ENCODE peak calls at places on chromosomes 1 and 21, in four cellular contexts. One of them, this sample, is unnamed.

GRCh38 chr1:54404939-54405880 is 984 bp downstream of the SSBP3 start:
- DNase-seq in thoracic aorta: no peak
- DNase-seq in right cardiac atrium: peak
- DNase-seq in cardiac muscle cell: peak
- DNase-seq in this sample: peak

GRCh38 chr21:32813265-32813903 is 41.8 kb upstream of the PAXBP1 start:
- DNase-seq in thoracic aorta: no peak
- DNase-seq in right cardiac atrium: peak
- DNase-seq in cardiac muscle cell: peak
- DNase-seq in this sample: no peak

GRCh38 chr1:7683521-7683920 is 87.6 kb upstream of the VAMP3 start:
- DNase-seq in thoracic aorta: no peak
- DNase-seq in cardiac muscle cell: no peak
- DNase-seq in right cardiac atrium: peak
- DNase-seq in this sample: no peak

GRCh38 chr1:201020040-201020591 is 3.4 kb downstream of the KIF21B start:
- DNase-seq in cardiac muscle cell: no peak
- DNase-seq in right cardiac atrium: peak
- DNase-seq in thoracic aorta: no peak
- DNase-seq in this sample: no peak

GRCh38 chr21:35627462-35627861 is 432.9 kb downstream of the SETD4 start:
- DNase-seq in right cardiac atrium: no peak
- DNase-seq in thoracic aorta: no peak
- DNase-seq in cardiac muscle cell: no peak
- DNase-seq in this sample: no peak

GRCh38 chr1:35708179-35708891 is 10.3 kb downstream of the C1orf216 start:
- DNase-seq in right cardiac atrium: no peak
- DNase-seq in cardiac muscle cell: no peak
- DNase-seq in thoracic aorta: no peak
- DNase-seq in this sample: peak

GRCh38 chr1:119227446-119227845 is 87.0 kb upstream of the WARS2 start:
- DNase-seq in thoracic aorta: no peak
- DNase-seq in cardiac muscle cell: peak
- DNase-seq in right cardiac atrium: no peak
- DNase-seq in this sample: no peak

GRCh38 chr1:167057297-167057688 is 32.9 kb downstream of the GPA33 start:
- DNase-seq in right cardiac atrium: no peak
- DNase-seq in thoracic aorta: no peak
- DNase-seq in cardiac muscle cell: peak
- DNase-seq in this sample: no peak

GRCh38 chr1:117653732-117654484 is 48.1 kb downstream of the TENT5C start:
- DNase-seq in thoracic aorta: no peak
- DNase-seq in cardiac muscle cell: no peak
- DNase-seq in right cardiac atrium: no peak
- DNase-seq in this sample: no peak

GRCh38 chr1:3942416-3943122 is 42.5 kb upstream of the C1orf174 start:
- DNase-seq in right cardiac atrium: no peak
- DNase-seq in cardiac muscle cell: no peak
- DNase-seq in thoracic aorta: no peak
- DNase-seq in this sample: no peak

GRCh38 chr1:77687519-77687906 is 5.1 kb upstream of the ZZZ3 start:
- DNase-seq in thoracic aorta: no peak
- DNase-seq in right cardiac atrium: peak
- DNase-seq in cardiac muscle cell: peak
- DNase-seq in this sample: no peak

GRCh38 chr1:77683836-77684148 is 1.3 kb upstream of the ZZZ3 start:
- DNase-seq in cardiac muscle cell: no peak
- DNase-seq in right cardiac atrium: peak
- DNase-seq in thoracic aorta: no peak
- DNase-seq in this sample: no peak

GRCh38 chr1:77683142-77683835 is 831 bp upstream of the ZZZ3 start:
- DNase-seq in thoracic aorta: peak
- DNase-seq in right cardiac atrium: peak
- DNase-seq in cardiac muscle cell: peak
- DNase-seq in this sample: peak

GRCh38 chr1:77688939-77689338 is 6.5 kb upstream of the ZZZ3 start:
- DNase-seq in cardiac muscle cell: no peak
- DNase-seq in thoracic aorta: no peak
- DNase-seq in right cardiac atrium: no peak
- DNase-seq in this sample: no peak

DNA sequence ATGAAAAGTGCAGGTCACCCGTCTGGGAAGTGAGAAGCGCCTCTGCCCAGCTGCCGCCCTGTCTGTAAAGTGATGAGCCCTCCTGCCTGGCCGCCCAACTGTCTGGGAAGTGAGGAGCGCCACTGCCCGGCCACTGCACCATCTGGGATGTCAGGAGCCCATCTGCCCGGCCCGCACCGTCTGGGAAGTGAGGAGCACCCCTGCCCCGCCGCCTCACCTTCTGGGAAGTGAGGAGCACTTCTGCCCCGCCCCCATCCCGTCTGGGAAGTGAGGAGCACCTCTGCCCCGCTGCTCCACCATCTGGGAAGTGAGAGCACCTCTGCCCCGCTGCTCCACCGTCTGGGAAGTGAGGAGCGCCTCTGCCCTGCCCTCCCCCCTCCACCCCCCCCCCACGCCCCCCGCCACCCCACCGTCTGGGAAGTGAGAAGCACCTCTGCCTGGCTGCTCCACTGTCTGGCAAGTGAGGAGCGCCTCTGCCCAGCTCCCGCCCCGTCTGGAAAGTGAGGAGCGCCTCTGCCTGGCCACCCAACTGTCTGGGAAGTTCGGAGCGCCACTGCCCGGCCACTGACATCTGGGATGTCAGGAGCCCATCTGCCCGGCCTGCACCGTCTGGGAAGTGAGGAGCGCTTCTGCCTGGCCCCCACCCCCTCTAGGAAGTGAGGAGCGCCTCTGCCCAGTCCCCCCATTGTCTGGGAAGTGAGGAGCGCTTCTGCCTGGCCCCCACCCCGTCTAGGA is 4.5 kb upstream of the ZZZ3 start:
- DNase-seq in right cardiac atrium: peak
- DNase-seq in cardiac muscle cell: no peak
- DNase-seq in thoracic aorta: no peak
- DNase-seq in this sample: no peak
- H3K4me3 ChIP-seq in right cardiac atrium: no peak
- H3K4me3 ChIP-seq in cardiac muscle cell: no peak
- H3K4me3 ChIP-seq in thoracic aorta: peak
- H3K4me3 ChIP-seq in this sample: no peak

GRCh38 chr1:41379741-41380130 is 18.5 kb downstream of the FOXO6 start:
- DNase-seq in thoracic aorta: no peak
- DNase-seq in cardiac muscle cell: no peak
- DNase-seq in right cardiac atrium: no peak
- DNase-seq in this sample: no peak

GRCh38 chr1:41381691-41382530 is 20.7 kb downstream of the FOXO6 start:
- DNase-seq in right cardiac atrium: peak
- DNase-seq in cardiac muscle cell: peak
- DNase-seq in thoracic aorta: no peak
- DNase-seq in this sample: peak

GRCh38 chr1:41380195-41380594 is 19.0 kb downstream of the FOXO6 start:
- DNase-seq in thoracic aorta: no peak
- DNase-seq in right cardiac atrium: no peak
- DNase-seq in cardiac muscle cell: no peak
- DNase-seq in this sample: no peak

GRCh38 chr1:41382531-41383090 is 21.4 kb downstream of the FOXO6 start:
- DNase-seq in thoracic aorta: no peak
- DNase-seq in right cardiac atrium: peak
- DNase-seq in cardiac muscle cell: no peak
- DNase-seq in this sample: no peak

DNA sequence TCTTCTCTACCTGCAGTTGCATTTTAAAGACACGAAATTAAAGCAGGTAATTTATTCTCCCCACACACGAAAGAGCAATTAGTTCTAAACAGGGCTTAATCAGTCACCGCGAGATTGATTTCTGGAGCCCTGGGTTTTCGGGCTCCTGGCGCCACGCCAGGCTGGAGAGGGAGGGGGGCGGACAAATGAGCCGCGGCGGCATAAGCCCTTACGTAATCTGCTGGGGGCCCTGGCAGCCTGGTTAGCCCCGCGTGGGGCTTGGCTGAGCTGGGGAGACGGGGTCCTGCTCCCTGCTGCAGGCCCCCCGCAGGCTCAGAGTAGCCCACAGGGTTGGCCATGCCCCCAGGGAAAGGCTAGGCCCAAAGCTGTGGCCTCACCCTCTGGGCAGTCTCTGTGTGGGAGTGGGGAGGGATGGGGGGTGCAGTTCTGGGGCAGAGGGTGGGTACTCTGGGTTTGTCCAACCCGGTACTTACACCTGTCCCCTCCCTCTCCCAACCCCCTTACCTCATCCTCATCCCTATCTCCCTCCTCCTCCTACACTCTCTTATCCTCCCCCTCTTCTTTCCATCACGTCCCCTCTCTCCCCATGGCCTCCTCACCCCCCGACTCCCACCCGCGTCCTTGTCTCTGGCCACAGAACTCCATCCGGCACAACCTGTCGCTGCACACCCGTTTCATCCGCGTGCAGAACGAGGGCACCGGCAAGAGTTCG is 19.9 kb downstream of the FOXO6 start:
- DNase-seq in thoracic aorta: no peak
- DNase-seq in right cardiac atrium: peak
- DNase-seq in cardiac muscle cell: no peak
- DNase-seq in this sample: no peak
- H3K27ac ChIP-seq in thoracic aorta: peak
- H3K27ac ChIP-seq in right cardiac atrium: peak
- H3K27ac ChIP-seq in cardiac muscle cell: no peak
- H3K27ac ChIP-seq in this sample: no peak

GRCh38 chr1:46205141-46205540 is 2.0 kb downstream of the LURAP1 start:
- DNase-seq in cardiac muscle cell: no peak
- DNase-seq in thoracic aorta: no peak
- DNase-seq in right cardiac atrium: no peak
- DNase-seq in this sample: no peak

GRCh38 chr1:46203738-46204405 is 738 bp downstream of the LURAP1 start:
- DNase-seq in right cardiac atrium: no peak
- DNase-seq in thoracic aorta: no peak
- DNase-seq in cardiac muscle cell: peak
- DNase-seq in this sample: no peak

GRCh38 chr1:46202975-46203737 is at the start of gene LURAP1:
- DNase-seq in cardiac muscle cell: peak
- DNase-seq in right cardiac atrium: peak
- DNase-seq in thoracic aorta: no peak
- DNase-seq in this sample: peak

GRCh38 chr1:46205794-46206193 is 2.7 kb downstream of the LURAP1 start:
- DNase-seq in right cardiac atrium: no peak
- DNase-seq in cardiac muscle cell: no peak
- DNase-seq in thoracic aorta: no peak
- DNase-seq in this sample: no peak

DNA sequence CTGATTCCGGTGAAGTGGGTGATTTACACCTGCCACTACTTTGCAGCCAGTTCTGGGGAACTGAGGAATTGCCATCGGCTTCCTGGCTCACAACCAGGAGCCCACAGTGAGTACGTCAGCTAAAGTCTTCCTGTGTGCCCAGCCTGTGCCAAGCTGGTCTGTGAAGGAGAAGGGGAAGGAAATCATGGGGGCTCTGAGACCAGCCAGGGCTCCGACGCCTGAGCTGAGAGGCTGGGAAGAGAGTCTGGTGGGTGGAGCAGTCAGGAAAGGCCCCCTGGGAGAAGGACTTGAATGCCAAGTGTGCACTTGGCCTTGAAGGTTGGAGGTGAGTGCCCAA is 1.2 kb downstream of the LURAP1 start:
- DNase-seq in cardiac muscle cell: no peak
- DNase-seq in thoracic aorta: no peak
- DNase-seq in right cardiac atrium: peak
- DNase-seq in this sample: no peak
- H3K4me3 ChIP-seq in cardiac muscle cell: peak
- H3K4me3 ChIP-seq in thoracic aorta: peak
- H3K4me3 ChIP-seq in right cardiac atrium: peak
- H3K4me3 ChIP-seq in this sample: no peak

DNA sequence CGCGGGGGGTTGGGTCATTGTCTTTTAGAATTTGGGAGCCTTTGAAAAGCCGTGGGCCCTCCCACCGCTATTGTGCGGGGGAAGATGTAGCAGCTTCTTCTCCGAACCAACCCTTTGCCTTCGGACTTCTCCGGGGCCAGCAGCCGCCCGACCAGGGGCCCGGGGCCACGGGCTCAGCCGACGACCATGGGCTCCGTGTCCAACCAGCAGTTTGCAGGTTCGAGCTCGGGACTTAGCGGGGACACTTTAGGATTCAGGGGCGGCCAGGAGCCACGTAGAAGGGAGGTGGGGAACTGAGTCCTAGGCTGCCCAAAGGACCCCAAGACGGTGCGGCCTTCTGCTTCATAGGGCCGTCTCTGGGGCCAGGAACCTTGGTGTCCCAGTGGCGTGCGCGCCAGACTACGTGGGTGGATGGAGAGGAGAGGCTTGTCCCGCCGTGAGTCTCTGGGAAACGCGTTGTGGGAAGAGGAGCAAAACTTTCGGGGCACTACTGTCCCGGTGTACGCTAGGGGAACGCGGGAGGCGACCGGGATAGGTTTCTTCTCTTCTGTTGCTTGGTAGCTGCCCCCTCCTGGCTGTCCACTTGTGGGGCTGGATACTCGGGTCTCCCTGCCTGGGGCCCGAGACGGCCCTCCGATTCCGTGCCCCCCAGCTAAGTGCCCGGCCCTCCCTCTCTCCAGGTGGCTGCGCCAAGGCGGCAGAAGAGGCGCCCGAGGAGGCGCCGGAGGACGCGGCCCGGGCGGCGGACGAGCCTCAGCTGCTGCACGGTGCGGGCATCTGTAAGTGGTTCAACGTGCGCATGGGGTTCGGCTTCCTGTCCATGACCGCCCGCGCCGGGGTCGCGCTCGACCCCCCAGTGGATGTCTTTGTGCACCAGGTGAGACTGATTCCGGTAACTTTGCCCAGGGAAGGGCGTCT is at the start of gene LIN28A:
- DNase-seq in right cardiac atrium: no peak
- DNase-seq in cardiac muscle cell: peak
- DNase-seq in thoracic aorta: no peak
- DNase-seq in this sample: no peak
- H3K27ac ChIP-seq in right cardiac atrium: no peak
- H3K27ac ChIP-seq in cardiac muscle cell: peak
- H3K27ac ChIP-seq in thoracic aorta: no peak
- H3K27ac ChIP-seq in this sample: no peak

DNA sequence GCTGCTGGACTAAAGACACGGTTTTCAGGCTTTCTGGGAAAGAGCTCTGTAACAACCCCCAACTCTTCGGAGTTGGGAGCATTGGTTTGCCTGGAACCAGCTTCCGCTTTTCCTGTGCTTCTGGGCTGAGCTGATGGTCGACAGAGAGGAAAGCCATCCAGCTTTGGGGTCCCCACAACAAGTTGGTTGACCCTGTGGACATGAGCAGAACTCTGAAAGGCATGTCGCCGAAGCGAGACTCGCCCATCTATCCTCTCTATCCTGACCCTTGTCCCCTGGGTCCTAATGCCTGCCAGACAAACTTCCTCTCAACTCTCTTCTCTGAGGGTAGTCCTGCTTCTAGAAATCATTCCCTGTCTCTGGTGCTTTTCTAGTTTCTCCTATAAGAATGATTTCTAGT is 31.9 kb upstream of the FCGR2A start:
- DNase-seq in cardiac muscle cell: peak
- DNase-seq in thoracic aorta: no peak
- DNase-seq in right cardiac atrium: peak
- DNase-seq in this sample: no peak
- H3K4me3 ChIP-seq in cardiac muscle cell: peak
- H3K4me3 ChIP-seq in thoracic aorta: peak
- H3K4me3 ChIP-seq in right cardiac atrium: no peak
- H3K4me3 ChIP-seq in this sample: no peak